ENCODE peak calls at places on chromosomes 6 and 20, in eight cellular contexts. One of them, this sample, is unnamed.

GRCh38 chr6:46217671-46218131 is 46.9 kb upstream of the ENPP5 start:
- DNase-seq in HCT116: no peak
- DNase-seq in psoas muscle: peak
- DNase-seq in NCI-H446: no peak
- DNase-seq in AG04450: no peak
- DNase-seq in AG08395: no peak
- DNase-seq in NCI-H748 treated with DMSO at 0.1 percent for 48 hours: no peak
- DNase-seq in GM13977: peak
- DNase-seq in this sample: no peak

GRCh38 chr6:29845405-29846006 is 17.9 kb downstream of the HLA-G start:
- DNase-seq in GM13977: no peak
- DNase-seq in HCT116: peak
- DNase-seq in NCI-H446: no peak
- DNase-seq in AG04450: no peak
- DNase-seq in NCI-H748 treated with DMSO at 0.1 percent for 48 hours: peak
- DNase-seq in AG08395: no peak
- DNase-seq in psoas muscle: no peak
- DNase-seq in this sample: no peak

GRCh38 chr20:14599613-14600012 is 262.2 kb upstream of the FLRT3 start:
- DNase-seq in AG04450: no peak
- DNase-seq in HCT116: no peak
- DNase-seq in GM13977: no peak
- DNase-seq in AG08395: no peak
- DNase-seq in NCI-H748 treated with DMSO at 0.1 percent for 48 hours: no peak
- DNase-seq in psoas muscle: no peak
- DNase-seq in NCI-H446: no peak
- DNase-seq in this sample: no peak

GRCh38 chr20:25178563-25179438 is 16.7 kb upstream of the ENTPD6 start:
- DNase-seq in NCI-H446: peak
- DNase-seq in NCI-H748 treated with DMSO at 0.1 percent for 48 hours: peak
- DNase-seq in AG04450: peak
- DNase-seq in GM13977: peak
- DNase-seq in psoas muscle: no peak
- DNase-seq in HCT116: peak
- DNase-seq in AG08395: peak
- DNase-seq in this sample: peak

GRCh38 chr6:47301441-47301840 is 8.3 kb downstream of the TNFRSF21 start:
- DNase-seq in AG04450: no peak
- DNase-seq in GM13977: no peak
- DNase-seq in HCT116: no peak
- DNase-seq in AG08395: no peak
- DNase-seq in NCI-H446: no peak
- DNase-seq in psoas muscle: no peak
- DNase-seq in NCI-H748 treated with DMSO at 0.1 percent for 48 hours: no peak
- DNase-seq in this sample: no peak

GRCh38 chr6:136304410-136304809 is 14.8 kb upstream of the BCLAF1 start:
- DNase-seq in NCI-H748 treated with DMSO at 0.1 percent for 48 hours: no peak
- DNase-seq in AG08395: no peak
- DNase-seq in NCI-H446: no peak
- DNase-seq in psoas muscle: no peak
- DNase-seq in AG04450: no peak
- DNase-seq in GM13977: no peak
- DNase-seq in HCT116: no peak
- DNase-seq in this sample: no peak

GRCh38 chr20:8271727-8272126 is 139.7 kb downstream of the PLCB1 start:
- DNase-seq in NCI-H748 treated with DMSO at 0.1 percent for 48 hours: no peak
- DNase-seq in psoas muscle: no peak
- DNase-seq in NCI-H446: no peak
- DNase-seq in GM13977: no peak
- DNase-seq in AG08395: no peak
- DNase-seq in HCT116: no peak
- DNase-seq in AG04450: no peak
- DNase-seq in this sample: peak

GRCh38 chr6:112649853-112650252 is 302.7 kb downstream of the RFPL4B start:
- DNase-seq in psoas muscle: no peak
- DNase-seq in NCI-H748 treated with DMSO at 0.1 percent for 48 hours: no peak
- DNase-seq in GM13977: no peak
- DNase-seq in NCI-H446: no peak
- DNase-seq in AG08395: no peak
- DNase-seq in HCT116: no peak
- DNase-seq in AG04450: no peak
- DNase-seq in this sample: no peak

GRCh38 chr20:42530855-42531674 is 658.6 kb downstream of the PTPRT start:
- DNase-seq in NCI-H748 treated with DMSO at 0.1 percent for 48 hours: peak
- DNase-seq in NCI-H446: peak
- DNase-seq in AG08395: no peak
- DNase-seq in HCT116: no peak
- DNase-seq in psoas muscle: no peak
- DNase-seq in AG04450: no peak
- DNase-seq in GM13977: peak
- DNase-seq in this sample: peak

GRCh38 chr6:151070666-151071065 is 169.1 kb upstream of the AKAP12 start:
- DNase-seq in HCT116: no peak
- DNase-seq in AG04450: peak
- DNase-seq in GM13977: no peak
- DNase-seq in psoas muscle: no peak
- DNase-seq in AG08395: no peak
- DNase-seq in NCI-H446: no peak
- DNase-seq in NCI-H748 treated with DMSO at 0.1 percent for 48 hours: no peak
- DNase-seq in this sample: no peak

GRCh38 chr6:70221025-70221714 is 81.7 kb downstream of the COL9A1 start:
- DNase-seq in NCI-H446: peak
- DNase-seq in GM13977: peak
- DNase-seq in HCT116: no peak
- DNase-seq in AG04450: no peak
- DNase-seq in psoas muscle: no peak
- DNase-seq in NCI-H748 treated with DMSO at 0.1 percent for 48 hours: peak
- DNase-seq in AG08395: peak
- DNase-seq in this sample: peak

GRCh38 chr6:16168121-16168520 is 39.2 kb downstream of the MYLIP start:
- DNase-seq in NCI-H446: no peak
- DNase-seq in psoas muscle: no peak
- DNase-seq in NCI-H748 treated with DMSO at 0.1 percent for 48 hours: no peak
- DNase-seq in GM13977: no peak
- DNase-seq in AG08395: no peak
- DNase-seq in HCT116: no peak
- DNase-seq in AG04450: no peak
- DNase-seq in this sample: no peak

GRCh38 chr20:50615407-50615806 is 75.9 kb downstream of the RIPOR3 start:
- DNase-seq in AG04450: no peak
- DNase-seq in psoas muscle: no peak
- DNase-seq in NCI-H446: no peak
- DNase-seq in AG08395: no peak
- DNase-seq in NCI-H748 treated with DMSO at 0.1 percent for 48 hours: no peak
- DNase-seq in GM13977: no peak
- DNase-seq in HCT116: no peak
- DNase-seq in this sample: no peak

GRCh38 chr6:27133281-27134227 is 113.9 kb upstream of the PRSS16 start:
- DNase-seq in AG04450: no peak
- DNase-seq in HCT116: peak
- DNase-seq in AG08395: peak
- DNase-seq in NCI-H446: peak
- DNase-seq in NCI-H748 treated with DMSO at 0.1 percent for 48 hours: peak
- DNase-seq in GM13977: no peak
- DNase-seq in psoas muscle: peak
- DNase-seq in this sample: peak

This sample was measured in Kasumi-1.